ENCODE peak calls at places on chromosome 1, in five cellular contexts. One of them, this sample, is unnamed.

GRCh38 chr1:230382060-230382491 is 44.1 kb downstream of the PGBD5 start:
- DNase-seq in stimulated activated CD4-positive, alpha-beta T cell treated with anti-CD3 and anti-CD28 coated beads, Interleukin-4, amount 100 ng/mL, for 1 hour: no peak
- DNase-seq in AG09309: no peak
- DNase-seq in cardiac fibroblast: peak; percentile 9
- DNase-seq in K562: no peak
- DNase-seq in this sample: peak; percentile 24

GRCh38 chr1:231729541-231729940 is 103.0 kb downstream of the DISC1 start:
- DNase-seq in stimulated activated CD4-positive, alpha-beta T cell treated with anti-CD3 and anti-CD28 coated beads, Interleukin-4, amount 100 ng/mL, for 1 hour: no peak
- DNase-seq in AG09309: no peak
- DNase-seq in cardiac fibroblast: no peak
- DNase-seq in K562: no peak
- DNase-seq in this sample: no peak

GRCh38 chr1:209839875-209840491 is 12.2 kb downstream of the UTP25 start:
- DNase-seq in stimulated activated CD4-positive, alpha-beta T cell treated with anti-CD3 and anti-CD28 coated beads, Interleukin-4, amount 100 ng/mL, for 1 hour: no peak
- DNase-seq in AG09309: peak; percentile 76
- DNase-seq in cardiac fibroblast: peak; percentile 98
- DNase-seq in K562: no peak
- DNase-seq in this sample: no peak

GRCh38 chr1:207866471-207867135 is 44.3 kb downstream of the CD34 start:
- DNase-seq in stimulated activated CD4-positive, alpha-beta T cell treated with anti-CD3 and anti-CD28 coated beads, Interleukin-4, amount 100 ng/mL, for 1 hour: no peak
- DNase-seq in AG09309: no peak
- DNase-seq in cardiac fibroblast: peak; percentile 75
- DNase-seq in K562: no peak
- DNase-seq in this sample: no peak

GRCh38 chr1:22850681-22851080 is 122.0 kb downstream of the LACTBL1 start:
- DNase-seq in stimulated activated CD4-positive, alpha-beta T cell treated with anti-CD3 and anti-CD28 coated beads, Interleukin-4, amount 100 ng/mL, for 1 hour: no peak
- DNase-seq in AG09309: no peak
- DNase-seq in cardiac fibroblast: peak; percentile 12
- DNase-seq in K562: no peak
- DNase-seq in this sample: no peak

GRCh38 chr1:43853161-43853921 is 80.3 kb upstream of the ARTN start:
- DNase-seq in stimulated activated CD4-positive, alpha-beta T cell treated with anti-CD3 and anti-CD28 coated beads, Interleukin-4, amount 100 ng/mL, for 1 hour: no peak
- DNase-seq in AG09309: peak; percentile 56
- DNase-seq in cardiac fibroblast: peak; percentile 83
- DNase-seq in K562: no peak
- DNase-seq in this sample: no peak

GRCh38 chr1:203306970-203307541 is 1.7 kb downstream of the BTG2 start:
- DNase-seq in stimulated activated CD4-positive, alpha-beta T cell treated with anti-CD3 and anti-CD28 coated beads, Interleukin-4, amount 100 ng/mL, for 1 hour: peak; percentile 64
- DNase-seq in AG09309: no peak
- DNase-seq in cardiac fibroblast: no peak
- DNase-seq in K562: no peak
- DNase-seq in this sample: no peak

GRCh38 chr1:209728466-209728865 is 23.8 kb downstream of the HSD11B1 start:
- DNase-seq in stimulated activated CD4-positive, alpha-beta T cell treated with anti-CD3 and anti-CD28 coated beads, Interleukin-4, amount 100 ng/mL, for 1 hour: no peak
- DNase-seq in AG09309: no peak
- DNase-seq in cardiac fibroblast: no peak
- DNase-seq in K562: no peak
- DNase-seq in this sample: no peak

GRCh38 chr1:151158751-151159251 is 2.4 kb downstream of the TNFAIP8L2 start:
- DNase-seq in stimulated activated CD4-positive, alpha-beta T cell treated with anti-CD3 and anti-CD28 coated beads, Interleukin-4, amount 100 ng/mL, for 1 hour: peak; percentile 13
- DNase-seq in AG09309: no peak
- DNase-seq in cardiac fibroblast: no peak
- DNase-seq in K562: no peak
- DNase-seq in this sample: no peak

GRCh38 chr1:24193046-24193445 is 6.0 kb upstream of the IFNLR1 start:
- DNase-seq in stimulated activated CD4-positive, alpha-beta T cell treated with anti-CD3 and anti-CD28 coated beads, Interleukin-4, amount 100 ng/mL, for 1 hour: no peak
- DNase-seq in AG09309: no peak
- DNase-seq in cardiac fibroblast: no peak
- DNase-seq in K562: no peak
- DNase-seq in this sample: no peak

GRCh38 chr1:51044199-51044598 is 57.8 kb upstream of the C1orf185 start:
- DNase-seq in stimulated activated CD4-positive, alpha-beta T cell treated with anti-CD3 and anti-CD28 coated beads, Interleukin-4, amount 100 ng/mL, for 1 hour: no peak
- DNase-seq in AG09309: no peak
- DNase-seq in cardiac fibroblast: no peak
- DNase-seq in K562: no peak
- DNase-seq in this sample: no peak

GRCh38 chr1:43858324-43858723 is 75.3 kb upstream of the ARTN start:
- DNase-seq in stimulated activated CD4-positive, alpha-beta T cell treated with anti-CD3 and anti-CD28 coated beads, Interleukin-4, amount 100 ng/mL, for 1 hour: no peak
- DNase-seq in AG09309: peak; percentile 97
- DNase-seq in cardiac fibroblast: peak; percentile 94
- DNase-seq in K562: no peak
- DNase-seq in this sample: peak; percentile 14

GRCh38 chr1:44884746-44885145 is 41.7 kb upstream of the PTCH2 start:
- DNase-seq in stimulated activated CD4-positive, alpha-beta T cell treated with anti-CD3 and anti-CD28 coated beads, Interleukin-4, amount 100 ng/mL, for 1 hour: no peak
- DNase-seq in AG09309: no peak
- DNase-seq in cardiac fibroblast: peak; percentile 31
- DNase-seq in K562: no peak
- DNase-seq in this sample: no peak

GRCh38 chr1:22197644-22198043 is 54.7 kb upstream of the WNT4 start:
- DNase-seq in stimulated activated CD4-positive, alpha-beta T cell treated with anti-CD3 and anti-CD28 coated beads, Interleukin-4, amount 100 ng/mL, for 1 hour: no peak
- DNase-seq in AG09309: no peak
- DNase-seq in cardiac fibroblast: no peak
- DNase-seq in K562: no peak
- DNase-seq in this sample: no peak

GRCh38 chr1:88774151-88774556 is 90.1 kb downstream of the PKN2 start:
- DNase-seq in stimulated activated CD4-positive, alpha-beta T cell treated with anti-CD3 and anti-CD28 coated beads, Interleukin-4, amount 100 ng/mL, for 1 hour: peak; percentile 4
- DNase-seq in AG09309: no peak
- DNase-seq in cardiac fibroblast: no peak
- DNase-seq in K562: no peak
- DNase-seq in this sample: peak; percentile 5

GRCh38 chr1:208054485-208054884 is 143.6 kb upstream of the CD34 start:
- DNase-seq in stimulated activated CD4-positive, alpha-beta T cell treated with anti-CD3 and anti-CD28 coated beads, Interleukin-4, amount 100 ng/mL, for 1 hour: no peak
- DNase-seq in AG09309: no peak
- DNase-seq in cardiac fibroblast: peak; percentile 27
- DNase-seq in K562: no peak
- DNase-seq in this sample: no peak

GRCh38 chr1:237220243-237220642 is 178.3 kb downstream of the RYR2 start:
- DNase-seq in stimulated activated CD4-positive, alpha-beta T cell treated with anti-CD3 and anti-CD28 coated beads, Interleukin-4, amount 100 ng/mL, for 1 hour: no peak
- DNase-seq in AG09309: no peak
- DNase-seq in cardiac fibroblast: no peak
- DNase-seq in K562: no peak
- DNase-seq in this sample: no peak

GRCh38 chr1:110017792-110018191 is 16.6 kb upstream of the STRIP1 start:
- DNase-seq in stimulated activated CD4-positive, alpha-beta T cell treated with anti-CD3 and anti-CD28 coated beads, Interleukin-4, amount 100 ng/mL, for 1 hour: no peak
- DNase-seq in AG09309: no peak
- DNase-seq in cardiac fibroblast: no peak
- DNase-seq in K562: no peak
- DNase-seq in this sample: no peak

GRCh38 chr1:214670098-214670497 is 67.1 kb downstream of the CENPF start:
- DNase-seq in stimulated activated CD4-positive, alpha-beta T cell treated with anti-CD3 and anti-CD28 coated beads, Interleukin-4, amount 100 ng/mL, for 1 hour: no peak
- DNase-seq in AG09309: no peak
- DNase-seq in cardiac fibroblast: peak; percentile 52
- DNase-seq in K562: no peak
- DNase-seq in this sample: peak; percentile 19

GRCh38 chr1:18949689-18950414 is 6.6 kb downstream of the IFFO2 start:
- DNase-seq in stimulated activated CD4-positive, alpha-beta T cell treated with anti-CD3 and anti-CD28 coated beads, Interleukin-4, amount 100 ng/mL, for 1 hour: no peak
- DNase-seq in AG09309: no peak
- DNase-seq in cardiac fibroblast: peak; percentile 61
- DNase-seq in K562: no peak
- DNase-seq in this sample: peak; percentile 49

GRCh38 chr1:921011-921837 is 2.5 kb upstream of the SAMD11 start:
- DNase-seq in stimulated activated CD4-positive, alpha-beta T cell treated with anti-CD3 and anti-CD28 coated beads, Interleukin-4, amount 100 ng/mL, for 1 hour: peak; percentile 43
- DNase-seq in AG09309: no peak
- DNase-seq in cardiac fibroblast: peak; percentile 70
- DNase-seq in K562: peak; percentile 91
- DNase-seq in this sample: peak; percentile 96

GRCh38 chr1:83123019-83123418 is 875.9 kb downstream of the TTLL7 start:
- DNase-seq in stimulated activated CD4-positive, alpha-beta T cell treated with anti-CD3 and anti-CD28 coated beads, Interleukin-4, amount 100 ng/mL, for 1 hour: no peak
- DNase-seq in AG09309: no peak
- DNase-seq in cardiac fibroblast: no peak
- DNase-seq in K562: no peak
- DNase-seq in this sample: no peak

GRCh38 chr1:27787895-27788294 is 14.9 kb downstream of the STX12 start:
- DNase-seq in stimulated activated CD4-positive, alpha-beta T cell treated with anti-CD3 and anti-CD28 coated beads, Interleukin-4, amount 100 ng/mL, for 1 hour: no peak
- DNase-seq in AG09309: no peak
- DNase-seq in cardiac fibroblast: peak; percentile 84
- DNase-seq in K562: no peak
- DNase-seq in this sample: no peak

GRCh38 chr1:153598309-153599172 is 14.4 kb downstream of the S100A16 start:
- DNase-seq in stimulated activated CD4-positive, alpha-beta T cell treated with anti-CD3 and anti-CD28 coated beads, Interleukin-4, amount 100 ng/mL, for 1 hour: no peak
- DNase-seq in AG09309: no peak
- DNase-seq in cardiac fibroblast: peak; percentile 77
- DNase-seq in K562: no peak
- DNase-seq in this sample: no peak

GRCh38 chr1:241979071-241979470 is 19.8 kb downstream of the MAP1LC3C start:
- DNase-seq in stimulated activated CD4-positive, alpha-beta T cell treated with anti-CD3 and anti-CD28 coated beads, Interleukin-4, amount 100 ng/mL, for 1 hour: no peak
- DNase-seq in AG09309: no peak
- DNase-seq in cardiac fibroblast: no peak
- DNase-seq in K562: no peak
- DNase-seq in this sample: no peak

GRCh38 chr1:207897188-207897587 is 13.7 kb downstream of the CD34 start:
- DNase-seq in stimulated activated CD4-positive, alpha-beta T cell treated with anti-CD3 and anti-CD28 coated beads, Interleukin-4, amount 100 ng/mL, for 1 hour: no peak
- DNase-seq in AG09309: no peak
- DNase-seq in cardiac fibroblast: peak; percentile 50
- DNase-seq in K562: no peak
- DNase-seq in this sample: no peak

GRCh38 chr1:231219422-231220401 is 21.3 kb upstream of the GNPAT start:
- DNase-seq in stimulated activated CD4-positive, alpha-beta T cell treated with anti-CD3 and anti-CD28 coated beads, Interleukin-4, amount 100 ng/mL, for 1 hour: no peak
- DNase-seq in AG09309: no peak
- DNase-seq in cardiac fibroblast: no peak
- DNase-seq in K562: no peak
- DNase-seq in this sample: no peak

GRCh38 chr1:27418326-27418761 is 25.9 kb downstream of the GPR3 start:
- DNase-seq in stimulated activated CD4-positive, alpha-beta T cell treated with anti-CD3 and anti-CD28 coated beads, Interleukin-4, amount 100 ng/mL, for 1 hour: peak; percentile 45
- DNase-seq in AG09309: peak; percentile 82
- DNase-seq in cardiac fibroblast: peak; percentile 97
- DNase-seq in K562: no peak
- DNase-seq in this sample: no peak

GRCh38 chr1:115838805-115839705 is 1.9 kb downstream of the NHLH2 start:
- DNase-seq in stimulated activated CD4-positive, alpha-beta T cell treated with anti-CD3 and anti-CD28 coated beads, Interleukin-4, amount 100 ng/mL, for 1 hour: no peak
- DNase-seq in AG09309: no peak
- DNase-seq in cardiac fibroblast: no peak
- DNase-seq in K562: no peak
- DNase-seq in this sample: no peak